ENCODE peak calls at places on chromosomes 12 and 14, in four cellular contexts. E is heart left ventricle, W is body of pancreas, S is H9. B is an unnamed sample. For H3K27me3, the result is how much of the 10 kb centered on the place peaks cover.

GRCh38 chr12:68189766-68190700 is 30.5 kb upstream of the IFNG start:
- DNase-seq in E (no peak), W (no peak), S (no peak), B (no peak)

GRCh38 chr14:88667555-88668273 is 104.9 kb downstream of the ZC3H14 start:
- DNase-seq in E (peak), W (peak), S (peak), B (peak)

GRCh38 chr12:6347367-6348338 is 5.8 kb upstream of the TNFRSF1A start:
- DNase-seq in E (peak), W (peak), S (no peak), B (no peak)

GRCh38 chr12:69087986-69088385 is 151.4 kb upstream of the CPSF6 start:
- DNase-seq in E (no peak), W (no peak), S (no peak), B (no peak)

GRCh38 chr12:11622774-11623375 is 26.6 kb upstream of the ETV6 start:
- DNase-seq in E (no peak), W (no peak), S (no peak), B (no peak)

GRCh38 chr12:24821691-24822090 is 127.2 kb downstream of the BCAT1 start:
- DNase-seq in E (no peak), W (no peak), S (no peak), B (no peak)

GRCh38 chr12:5083955-5084849 is 40.5 kb downstream of the KCNA5 start:
- DNase-seq in E (peak), W (peak), S (no peak), B (peak)

GRCh38 chr12:28563926-28564325 is 373.7 kb downstream of the CCDC91 start:
- DNase-seq in E (no peak), W (no peak), S (no peak), B (no peak)

GRCh38 chr14:99077844-99078236 is 194.2 kb downstream of the BCL11B start:
- DNase-seq in E (no peak), W (no peak), S (peak), B (no peak)

GRCh38 chr14:78251308-78251707 is 81.1 kb downstream of the NRXN3 start:
- DNase-seq in E (no peak), W (no peak), S (no peak), B (no peak)
- H3K27me3 ChIP-seq in E (under half), W (under half), S (under half), B (under half)

GRCh38 chr12:12936983-12937491 is 14.9 kb downstream of the GPRC5D start:
- DNase-seq in E (no peak), W (no peak), S (no peak), B (no peak)
- H3K27me3 ChIP-seq in E (under half), W (under half), S (under half), B (under half)

DNA sequence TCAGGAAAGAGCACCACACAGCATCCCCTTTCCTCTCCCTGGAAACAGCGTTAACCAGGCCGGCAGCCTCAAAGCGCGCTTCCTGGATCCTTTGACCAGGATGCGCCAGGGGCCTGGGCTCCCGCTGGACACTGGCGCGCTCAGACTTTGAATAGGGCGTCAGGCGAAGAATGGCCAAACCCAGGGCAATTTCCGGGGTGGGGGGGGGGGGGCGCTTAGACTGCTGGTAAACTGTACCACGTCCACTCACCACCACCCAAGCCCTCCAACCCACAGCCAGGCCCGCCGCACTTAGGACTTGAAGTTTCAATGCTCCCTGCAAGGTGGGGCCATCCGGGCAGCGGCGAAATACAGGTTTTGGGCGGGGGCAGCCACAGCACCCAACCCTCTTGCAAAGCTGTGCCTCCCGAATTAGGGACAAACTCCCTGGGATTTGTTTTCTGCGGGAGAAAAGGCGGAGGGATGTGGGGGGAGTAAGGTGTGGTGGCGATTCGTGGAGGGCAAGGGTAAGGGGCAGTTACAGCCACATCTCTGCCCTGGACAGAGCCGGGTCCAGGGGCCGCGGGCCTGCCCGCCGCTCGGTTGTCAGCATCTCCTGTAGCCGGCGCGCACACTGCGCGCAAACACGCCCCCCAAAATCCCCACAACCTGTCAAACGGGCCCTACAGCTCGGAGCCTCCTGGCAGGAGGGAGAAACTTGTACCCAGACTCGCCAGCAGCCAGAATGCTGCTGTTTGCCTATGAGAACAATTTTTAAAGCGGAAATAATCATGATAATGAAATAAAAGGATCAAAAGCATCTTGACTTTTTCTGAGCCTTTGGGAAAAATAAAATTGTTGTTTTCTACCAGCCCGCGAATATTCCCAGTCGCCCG is 958 bp downstream of the RTN1 start:
- DNase-seq in E (no peak), W (no peak), S (peak), B (no peak)
- H3K27me3 ChIP-seq in E (half or more), W (under half), S (under half), B (under half)

GRCh38 chr12:207804-208203 is 6.2 kb downstream of the SLC6A12 start:
- DNase-seq in E (no peak), W (no peak), S (no peak), B (no peak)
- H3K27me3 ChIP-seq in E (under half), W (under half), S (under half), B (under half)

GRCh38 chr12:109724321-109724892 is 10.8 kb downstream of the FAM222A start:
- DNase-seq in E (no peak), W (no peak), S (no peak), B (no peak)
- H3K27me3 ChIP-seq in E (under half), W (under half), S (under half), B (under half)

GRCh38 chr12:98388126-98388525 is 127.3 kb upstream of the TMPO start:
- DNase-seq in E (no peak), W (no peak), S (no peak), B (no peak)
- H3K27me3 ChIP-seq in E (under half), W (under half), S (under half), B (under half)

B was measured in BE2C.